ENCODE peak calls at places on chromosomes 7 and 10, in seven cellular contexts. One of them, this sample, is unnamed. For H3K27me3 and H3K36me3, the result is how much of the 10 kb centered on the place peaks cover.

GRCh38 chr10:73413528-73414229 is at the start of gene ANXA7:
- DNase-seq in HCT116: peak
- DNase-seq in hepatocyte: peak
- DNase-seq in CD8-positive, alpha-beta memory T cell: peak
- DNase-seq in BJ: peak
- DNase-seq in left lung: peak
- DNase-seq in effector memory CD4-positive, alpha-beta T cell: peak
- DNase-seq in this sample: peak

GRCh38 chr7:20798081-20798693 is 11.5 kb upstream of the SP8 start:
- DNase-seq in CD8-positive, alpha-beta memory T cell: no peak
- DNase-seq in HCT116: peak
- DNase-seq in BJ: no peak
- DNase-seq in effector memory CD4-positive, alpha-beta T cell: no peak
- DNase-seq in left lung: peak
- DNase-seq in hepatocyte: peak
- DNase-seq in this sample: peak

GRCh38 chr10:102479651-102480050 is 22.9 kb downstream of the ACTR1A start:
- DNase-seq in left lung: no peak
- DNase-seq in effector memory CD4-positive, alpha-beta T cell: no peak
- DNase-seq in BJ: no peak
- DNase-seq in CD8-positive, alpha-beta memory T cell: no peak
- DNase-seq in hepatocyte: no peak
- DNase-seq in HCT116: no peak
- DNase-seq in this sample: no peak

GRCh38 chr7:15236958-15237357 is 324.9 kb downstream of the AGMO start:
- DNase-seq in CD8-positive, alpha-beta memory T cell: no peak
- DNase-seq in effector memory CD4-positive, alpha-beta T cell: no peak
- DNase-seq in hepatocyte: no peak
- DNase-seq in BJ: no peak
- DNase-seq in HCT116: no peak
- DNase-seq in left lung: no peak
- DNase-seq in this sample: no peak

GRCh38 chr10:133347636-133348517 is 704 bp downstream of the PRAP1 start:
- DNase-seq in hepatocyte: peak
- DNase-seq in HCT116: no peak
- DNase-seq in effector memory CD4-positive, alpha-beta T cell: no peak
- DNase-seq in left lung: no peak
- DNase-seq in CD8-positive, alpha-beta memory T cell: no peak
- DNase-seq in BJ: no peak
- DNase-seq in this sample: no peak

GRCh38 chr7:116198748-116199410 is 11.5 kb upstream of the TES start:
- DNase-seq in HCT116: no peak
- DNase-seq in CD8-positive, alpha-beta memory T cell: no peak
- DNase-seq in hepatocyte: no peak
- DNase-seq in left lung: no peak
- DNase-seq in BJ: no peak
- DNase-seq in effector memory CD4-positive, alpha-beta T cell: no peak
- DNase-seq in this sample: no peak

GRCh38 chr7:1705339-1705738 is 35.3 kb downstream of the ELFN1 start:
- DNase-seq in CD8-positive, alpha-beta memory T cell: no peak
- DNase-seq in BJ: no peak
- DNase-seq in HCT116: no peak
- DNase-seq in effector memory CD4-positive, alpha-beta T cell: no peak
- DNase-seq in hepatocyte: no peak
- DNase-seq in left lung: peak
- DNase-seq in this sample: no peak

GRCh38 chr7:128434413-128435310 is 21.0 kb upstream of the HILPDA start:
- DNase-seq in hepatocyte: no peak
- DNase-seq in BJ: no peak
- DNase-seq in HCT116: no peak
- DNase-seq in CD8-positive, alpha-beta memory T cell: no peak
- DNase-seq in left lung: no peak
- DNase-seq in effector memory CD4-positive, alpha-beta T cell: no peak
- DNase-seq in this sample: no peak

GRCh38 chr10:103140469-103140868 is 52.6 kb downstream of the NT5C2 start:
- DNase-seq in BJ: no peak
- DNase-seq in CD8-positive, alpha-beta memory T cell: no peak
- DNase-seq in effector memory CD4-positive, alpha-beta T cell: no peak
- DNase-seq in hepatocyte: no peak
- DNase-seq in left lung: no peak
- DNase-seq in HCT116: no peak
- DNase-seq in this sample: no peak

GRCh38 chr10:71314028-71314693 is 4.9 kb upstream of the SLC29A3 start:
- DNase-seq in HCT116: peak
- DNase-seq in BJ: no peak
- DNase-seq in left lung: no peak
- DNase-seq in CD8-positive, alpha-beta memory T cell: peak
- DNase-seq in hepatocyte: peak
- DNase-seq in effector memory CD4-positive, alpha-beta T cell: peak
- DNase-seq in this sample: peak

GRCh38 chr7:131773413-131773812 is 217.0 kb upstream of the PODXL start:
- DNase-seq in effector memory CD4-positive, alpha-beta T cell: no peak
- DNase-seq in HCT116: no peak
- DNase-seq in hepatocyte: no peak
- DNase-seq in left lung: no peak
- DNase-seq in BJ: no peak
- DNase-seq in CD8-positive, alpha-beta memory T cell: no peak
- DNase-seq in this sample: no peak

GRCh38 chr7:105826143-105826542 is 50.3 kb downstream of the ATXN7L1 start:
- DNase-seq in effector memory CD4-positive, alpha-beta T cell: no peak
- DNase-seq in left lung: no peak
- DNase-seq in hepatocyte: no peak
- DNase-seq in HCT116: no peak
- DNase-seq in BJ: no peak
- DNase-seq in CD8-positive, alpha-beta memory T cell: no peak
- DNase-seq in this sample: no peak

GRCh38 chr7:24401628-24402593 is 117.9 kb downstream of the NPY start:
- DNase-seq in effector memory CD4-positive, alpha-beta T cell: no peak
- DNase-seq in left lung: no peak
- DNase-seq in hepatocyte: peak
- DNase-seq in HCT116: peak
- DNase-seq in BJ: no peak
- DNase-seq in CD8-positive, alpha-beta memory T cell: no peak
- DNase-seq in this sample: peak

GRCh38 chr7:151877911-151878835 is 1.3 kb upstream of the PRKAG2 start:
- DNase-seq in effector memory CD4-positive, alpha-beta T cell: no peak
- DNase-seq in BJ: no peak
- DNase-seq in left lung: no peak
- DNase-seq in hepatocyte: no peak
- DNase-seq in CD8-positive, alpha-beta memory T cell: peak
- DNase-seq in HCT116: no peak
- DNase-seq in this sample: no peak

GRCh38 chr10:63718006-63718405 is 196.8 kb downstream of the REEP3 start:
- DNase-seq in CD8-positive, alpha-beta memory T cell: no peak
- DNase-seq in BJ: no peak
- DNase-seq in hepatocyte: no peak
- DNase-seq in HCT116: no peak
- DNase-seq in left lung: no peak
- DNase-seq in effector memory CD4-positive, alpha-beta T cell: no peak
- DNase-seq in this sample: no peak

GRCh38 chr10:43259248-43259980 is 7.5 kb downstream of the RASGEF1A start:
- DNase-seq in effector memory CD4-positive, alpha-beta T cell: no peak
- DNase-seq in CD8-positive, alpha-beta memory T cell: no peak
- DNase-seq in BJ: no peak
- DNase-seq in hepatocyte: no peak
- DNase-seq in HCT116: no peak
- DNase-seq in left lung: peak
- DNase-seq in this sample: no peak

GRCh38 chr10:127971973-127972615 is 65.2 kb downstream of the PTPRE start:
- DNase-seq in CD8-positive, alpha-beta memory T cell: no peak
- DNase-seq in HCT116: no peak
- DNase-seq in BJ: no peak
- DNase-seq in hepatocyte: no peak
- DNase-seq in effector memory CD4-positive, alpha-beta T cell: no peak
- DNase-seq in left lung: no peak
- DNase-seq in this sample: no peak

GRCh38 chr7:2124604-2125345 is 108.0 kb downstream of the MAD1L1 start:
- DNase-seq in BJ: no peak
- DNase-seq in CD8-positive, alpha-beta memory T cell: no peak
- DNase-seq in left lung: no peak
- DNase-seq in hepatocyte: no peak
- DNase-seq in HCT116: no peak
- DNase-seq in effector memory CD4-positive, alpha-beta T cell: no peak
- DNase-seq in this sample: no peak

GRCh38 chr7:93890041-93890463 is 501 bp downstream of the TFPI2 start:
- DNase-seq in left lung: no peak
- DNase-seq in CD8-positive, alpha-beta memory T cell: no peak
- DNase-seq in HCT116: no peak
- DNase-seq in effector memory CD4-positive, alpha-beta T cell: no peak
- DNase-seq in BJ: no peak
- DNase-seq in hepatocyte: peak
- DNase-seq in this sample: peak

GRCh38 chr10:11175823-11176243 is 158.2 kb downstream of the CELF2 start:
- DNase-seq in effector memory CD4-positive, alpha-beta T cell: no peak
- DNase-seq in CD8-positive, alpha-beta memory T cell: no peak
- DNase-seq in left lung: no peak
- DNase-seq in BJ: no peak
- DNase-seq in hepatocyte: no peak
- DNase-seq in HCT116: no peak
- DNase-seq in this sample: no peak
- H3K27me3 ChIP-seq in effector memory CD4-positive, alpha-beta T cell: under half
- H3K27me3 ChIP-seq in CD8-positive, alpha-beta memory T cell: under half
- H3K27me3 ChIP-seq in left lung: under half
- H3K27me3 ChIP-seq in BJ: under half
- H3K27me3 ChIP-seq in hepatocyte: under half
- H3K27me3 ChIP-seq in HCT116: under half
- H3K27me3 ChIP-seq in this sample: half or more

GRCh38 chr10:79420974-79421688 is 24.3 kb downstream of the ZCCHC24 start:
- DNase-seq in left lung: no peak
- DNase-seq in BJ: no peak
- DNase-seq in CD8-positive, alpha-beta memory T cell: peak
- DNase-seq in hepatocyte: no peak
- DNase-seq in effector memory CD4-positive, alpha-beta T cell: no peak
- DNase-seq in HCT116: no peak
- DNase-seq in this sample: no peak
- H3K36me3 ChIP-seq in left lung: under half
- H3K36me3 ChIP-seq in BJ: under half
- H3K36me3 ChIP-seq in CD8-positive, alpha-beta memory T cell: under half
- H3K36me3 ChIP-seq in hepatocyte: under half
- H3K36me3 ChIP-seq in effector memory CD4-positive, alpha-beta T cell: under half
- H3K36me3 ChIP-seq in HCT116: under half
- H3K36me3 ChIP-seq in this sample: under half

DNA sequence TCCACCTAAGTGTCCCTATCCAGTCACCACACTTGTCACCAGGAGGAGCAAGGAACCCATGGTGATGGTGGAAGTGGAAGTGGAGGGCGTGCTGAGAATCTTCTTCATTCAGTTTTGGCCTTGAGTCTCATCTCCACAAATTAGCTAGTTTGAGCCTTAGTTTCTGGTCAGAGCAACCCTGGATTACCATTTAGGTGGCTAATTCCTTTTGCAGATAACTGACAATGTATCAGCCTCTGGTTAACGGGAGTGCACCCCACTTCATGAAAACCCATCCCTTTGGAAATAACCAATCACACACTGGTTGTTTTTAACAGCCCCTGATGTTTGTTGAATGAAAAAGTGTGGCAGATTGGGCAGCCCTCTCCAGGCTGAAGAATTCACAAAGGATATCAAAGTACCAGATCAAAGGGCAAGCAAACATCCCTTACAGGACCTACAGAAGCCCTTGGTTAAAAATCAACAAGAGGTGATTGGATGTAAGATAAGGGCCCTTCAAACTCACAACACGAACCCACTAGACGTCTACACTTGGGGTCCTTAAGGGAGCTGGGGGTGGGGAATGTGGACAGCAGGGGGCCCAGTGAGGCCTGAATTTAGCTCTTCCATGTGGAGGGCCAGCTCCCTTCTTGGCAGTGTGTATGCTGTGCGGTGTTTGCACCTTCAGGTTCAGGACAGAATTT is 37.1 kb upstream of the SLF2 start:
- DNase-seq in effector memory CD4-positive, alpha-beta T cell: no peak
- DNase-seq in CD8-positive, alpha-beta memory T cell: no peak
- DNase-seq in left lung: no peak
- DNase-seq in BJ: no peak
- DNase-seq in HCT116: no peak
- DNase-seq in hepatocyte: no peak
- DNase-seq in this sample: no peak
- H3K27me3 ChIP-seq in effector memory CD4-positive, alpha-beta T cell: under half
- H3K27me3 ChIP-seq in CD8-positive, alpha-beta memory T cell: under half
- H3K27me3 ChIP-seq in left lung: under half
- H3K27me3 ChIP-seq in BJ: under half
- H3K27me3 ChIP-seq in HCT116: under half
- H3K27me3 ChIP-seq in hepatocyte: under half
- H3K27me3 ChIP-seq in this sample: under half

GRCh38 chr7:96237040-96237439 is 84.9 kb downstream of the SLC25A13 start:
- DNase-seq in BJ: no peak
- DNase-seq in CD8-positive, alpha-beta memory T cell: no peak
- DNase-seq in HCT116: no peak
- DNase-seq in left lung: no peak
- DNase-seq in effector memory CD4-positive, alpha-beta T cell: no peak
- DNase-seq in hepatocyte: no peak
- DNase-seq in this sample: no peak
- H3K36me3 ChIP-seq in BJ: under half
- H3K36me3 ChIP-seq in CD8-positive, alpha-beta memory T cell: under half
- H3K36me3 ChIP-seq in HCT116: under half
- H3K36me3 ChIP-seq in left lung: under half
- H3K36me3 ChIP-seq in effector memory CD4-positive, alpha-beta T cell: under half
- H3K36me3 ChIP-seq in hepatocyte: under half
- H3K36me3 ChIP-seq in this sample: under half

GRCh38 chr7:50336909-50337703 is 32.6 kb downstream of the IKZF1 start:
- DNase-seq in BJ: no peak
- DNase-seq in left lung: no peak
- DNase-seq in hepatocyte: no peak
- DNase-seq in effector memory CD4-positive, alpha-beta T cell: no peak
- DNase-seq in HCT116: no peak
- DNase-seq in CD8-positive, alpha-beta memory T cell: peak
- DNase-seq in this sample: no peak
- H3K27me3 ChIP-seq in BJ: under half
- H3K27me3 ChIP-seq in left lung: under half
- H3K27me3 ChIP-seq in hepatocyte: under half
- H3K27me3 ChIP-seq in effector memory CD4-positive, alpha-beta T cell: under half
- H3K27me3 ChIP-seq in HCT116: under half
- H3K27me3 ChIP-seq in CD8-positive, alpha-beta memory T cell: under half
- H3K27me3 ChIP-seq in this sample: under half

GRCh38 chr7:251005-251404 is 39.0 kb upstream of the FOXL3 start:
- DNase-seq in CD8-positive, alpha-beta memory T cell: no peak
- DNase-seq in effector memory CD4-positive, alpha-beta T cell: no peak
- DNase-seq in BJ: no peak
- DNase-seq in left lung: no peak
- DNase-seq in hepatocyte: no peak
- DNase-seq in HCT116: no peak
- DNase-seq in this sample: no peak
- H3K36me3 ChIP-seq in CD8-positive, alpha-beta memory T cell: under half
- H3K36me3 ChIP-seq in effector memory CD4-positive, alpha-beta T cell: under half
- H3K36me3 ChIP-seq in BJ: half or more
- H3K36me3 ChIP-seq in left lung: half or more
- H3K36me3 ChIP-seq in hepatocyte: under half
- H3K36me3 ChIP-seq in HCT116: under half
- H3K36me3 ChIP-seq in this sample: under half

GRCh38 chr10:114479307-114479706 is 75.0 kb upstream of the AFAP1L2 start:
- DNase-seq in HCT116: no peak
- DNase-seq in CD8-positive, alpha-beta memory T cell: no peak
- DNase-seq in hepatocyte: no peak
- DNase-seq in effector memory CD4-positive, alpha-beta T cell: no peak
- DNase-seq in BJ: no peak
- DNase-seq in left lung: no peak
- DNase-seq in this sample: no peak
- H3K27me3 ChIP-seq in HCT116: under half
- H3K27me3 ChIP-seq in CD8-positive, alpha-beta memory T cell: under half
- H3K27me3 ChIP-seq in hepatocyte: under half
- H3K27me3 ChIP-seq in effector memory CD4-positive, alpha-beta T cell: under half
- H3K27me3 ChIP-seq in BJ: under half
- H3K27me3 ChIP-seq in left lung: under half
- H3K27me3 ChIP-seq in this sample: under half

This sample was measured in A673.